ENCODE peak calls at places on chromosomes 16 and 17, in six cellular contexts. H is A549, A is K562, J is endothelial cell of umbilical vein, Q is HepG2, O is GM12878. L is an unnamed sample.

GRCh38 chr17:80596760-80597608 is 52.3 kb downstream of the RPTOR start:
- DNase-seq in H (no peak), A (no peak), J (no peak), Q (no peak), O (no peak), L (no peak)

GRCh38 chr17:9192010-9192409 is 170.7 kb downstream of the NTN1 start:
- DNase-seq in H (no peak), A (no peak), J (no peak), Q (no peak), O (no peak), L (no peak)

GRCh38 chr17:28598389-28598788 is 436 bp downstream of the SPAG5 start:
- DNase-seq in H (no peak), A (no peak), J (no peak), Q (no peak), O (no peak), L (no peak)

GRCh38 chr17:75668489-75668888 is 1.4 kb downstream of the SAP30BP start:
- DNase-seq in H (no peak), A (no peak), J (no peak), Q (no peak), O (no peak), L (no peak)

GRCh38 chr17:31408586-31408985 is 17.1 kb downstream of the RAB11FIP4 start:
- DNase-seq in H (no peak), A (no peak), J (no peak), Q (no peak), O (no peak), L (no peak)

GRCh38 chr17:17784599-17785264 is 52.1 kb downstream of the SREBF1 start:
- DNase-seq in H (peak), A (peak), J (no peak), Q (peak), O (no peak), L (peak)

GRCh38 chr17:36978810-36979584 is 30.2 kb downstream of the AATF start:
- DNase-seq in H (no peak), A (no peak), J (no peak), Q (no peak), O (no peak), L (no peak)

GRCh38 chr17:77036841-77037381 is 103.9 kb upstream of the SEC14L1 start:
- DNase-seq in H (no peak), A (peak), J (no peak), Q (no peak), O (no peak), L (peak)

GRCh38 chr16:46947900-46948547 is 25.4 kb downstream of the DNAJA2 start:
- DNase-seq in H (peak), A (peak), J (peak), Q (peak), O (peak), L (peak)

GRCh38 chr16:8804313-8804712 is 6.7 kb downstream of the PMM2 start:
- DNase-seq in H (no peak), A (peak), J (no peak), Q (no peak), O (no peak), L (no peak)

GRCh38 chr17:28371245-28372202 is at the start of gene SARM1:
- DNase-seq in H (peak), A (peak), J (peak), Q (peak), O (peak), L (peak)

GRCh38 chr16:79563919-79564318 is 36.6 kb downstream of the MAF start:
- DNase-seq in H (no peak), A (no peak), J (no peak), Q (no peak), O (no peak), L (no peak)

GRCh38 chr16:74015953-74016352 is 280.7 kb upstream of the PSMD7 start:
- DNase-seq in H (no peak), A (no peak), J (no peak), Q (no peak), O (no peak), L (no peak)

GRCh38 chr16:84072014-84072413 is 29.4 kb upstream of the SLC38A8 start:
- DNase-seq in H (no peak), A (no peak), J (peak), Q (no peak), O (no peak), L (no peak)

GRCh38 chr16:85259831-85260165 is 147.5 kb upstream of the CIBAR2 start:
- DNase-seq in H (no peak), A (no peak), J (no peak), Q (no peak), O (no peak), L (no peak)

GRCh38 chr17:83108709-83109108 is 29.3 kb downstream of the METRNL start:
- DNase-seq in H (no peak), A (no peak), J (no peak), Q (no peak), O (no peak), L (no peak)

GRCh38 chr16:11687606-11688519 is 19.6 kb downstream of the SNN start:
- DNase-seq in H (no peak), A (no peak), J (no peak), Q (no peak), O (no peak), L (no peak)

GRCh38 chr17:60091908-60092331 is 13.2 kb upstream of the HEATR6 start:
- DNase-seq in H (no peak), A (no peak), J (peak), Q (no peak), O (no peak), L (no peak)

DNA sequence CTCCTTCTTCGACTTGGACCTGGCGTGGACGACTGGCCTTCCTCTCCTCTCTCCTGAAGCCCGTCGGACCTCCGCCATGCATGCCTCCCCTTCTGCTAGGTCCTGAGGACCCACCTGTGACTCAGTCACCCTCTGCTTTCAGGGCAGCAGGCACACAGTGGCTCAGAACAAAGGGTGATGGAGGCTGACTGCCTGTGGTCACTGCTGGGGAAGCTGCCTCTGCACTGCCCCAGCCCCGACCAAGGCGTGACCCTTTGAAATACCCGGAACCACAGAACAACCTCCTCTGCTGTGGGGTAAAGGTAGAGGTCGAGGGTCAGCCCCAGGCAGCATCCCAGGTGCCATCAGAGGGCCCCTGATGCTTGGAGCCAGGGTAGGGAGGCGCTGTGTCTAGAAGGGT is 12.4 kb upstream of the SLC4A1 start:
- DNase-seq in H (no peak), A (no peak), J (no peak), Q (no peak), O (no peak), L (no peak)
- TF ChIP-seq MAX in H (no peak), A (no peak), J (no peak), Q (peak), O (no peak), L (no peak)

DNA sequence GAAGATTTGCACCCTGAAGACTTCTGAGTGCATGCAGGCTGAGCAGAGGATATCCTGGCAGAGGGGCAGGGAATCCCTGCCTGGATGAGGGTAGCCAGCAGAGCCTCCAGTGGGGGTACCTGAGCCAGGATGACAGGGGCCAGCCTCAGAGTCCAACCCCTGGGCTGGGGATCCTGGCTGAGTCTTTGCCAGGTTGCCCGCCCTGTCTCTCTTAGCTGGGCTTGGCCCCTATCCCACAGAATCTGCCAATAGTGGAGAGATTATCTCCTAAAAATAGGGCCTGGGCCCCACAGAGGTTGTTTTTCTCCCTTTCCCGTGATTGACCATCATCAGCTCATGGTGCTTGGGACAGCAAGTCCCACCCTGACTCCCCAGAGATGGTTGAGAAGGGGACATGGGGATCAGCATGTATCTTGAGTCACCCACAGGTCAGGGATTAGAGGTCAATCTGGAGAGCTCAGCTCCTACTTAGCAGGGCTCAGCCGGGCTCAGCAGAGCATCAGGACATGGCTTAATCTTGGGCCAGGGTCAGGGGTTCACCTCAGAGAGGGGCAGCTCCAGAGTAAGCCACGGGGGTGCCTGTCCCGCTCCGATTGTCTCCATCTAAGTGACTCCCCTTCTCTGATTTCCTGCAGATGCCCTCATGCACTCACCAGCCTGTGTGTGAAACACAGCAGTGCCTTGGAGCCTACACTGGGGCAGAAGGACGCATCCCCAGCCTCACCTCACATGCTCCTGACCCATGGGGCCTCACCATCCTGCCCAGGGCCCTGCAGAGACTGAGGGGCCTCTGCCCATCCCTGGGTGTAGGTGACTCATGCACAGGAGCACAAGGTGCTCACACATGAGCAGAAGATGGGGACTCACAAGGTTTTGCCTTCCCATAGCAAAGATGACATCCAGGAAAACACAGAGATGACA is 11.5 kb downstream of the CDH16 start:
- DNase-seq in H (no peak), A (no peak), J (no peak), Q (no peak), O (no peak), L (no peak)
- TF ChIP-seq MYC in H (no peak), A (no peak), J (no peak), Q (no peak), O (no peak), L (no peak)

DNA sequence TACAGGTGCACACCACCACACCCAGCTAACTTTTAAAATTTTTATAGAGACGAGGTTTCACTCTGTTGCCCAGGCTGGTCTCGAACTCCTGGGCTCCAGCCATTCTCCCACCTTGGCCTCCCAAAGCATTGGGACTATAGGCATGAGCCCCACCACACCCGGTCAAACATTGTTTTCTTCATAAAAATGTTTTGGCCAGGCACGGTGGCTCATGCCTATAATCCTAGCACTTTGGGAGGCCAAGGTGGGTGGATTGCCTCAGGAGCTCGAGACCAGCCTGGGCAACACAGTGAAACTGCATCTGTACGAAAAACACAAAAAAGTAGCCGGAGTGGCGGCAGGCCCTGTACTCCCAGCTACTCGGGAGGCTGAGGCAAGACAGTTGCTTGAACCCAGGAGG is 12.1 kb downstream of the TMC6 start:
- DNase-seq in H (no peak), A (peak), J (no peak), Q (no peak), O (no peak), L (no peak)
- TF ChIP-seq CTCF in H (no peak), A (no peak), J (no peak), Q (no peak), O (no peak), L (no peak)

GRCh38 chr17:15143524-15143923 is 121.6 kb downstream of the PMP22 start:
- DNase-seq in H (no peak), A (peak), J (no peak), Q (no peak), O (no peak), L (no peak)
- TF ChIP-seq MAX in H (no peak), A (no peak), J (no peak), Q (no peak), O (no peak), L (no peak)

GRCh38 chr17:63704259-63704576 is 4.3 kb upstream of the LIMD2 start:
- DNase-seq in H (no peak), A (no peak), J (no peak), Q (no peak), O (no peak), L (no peak)
- TF ChIP-seq MYC in H (no peak), A (no peak), J (no peak), Q (no peak), O (no peak), L (no peak)

DNA sequence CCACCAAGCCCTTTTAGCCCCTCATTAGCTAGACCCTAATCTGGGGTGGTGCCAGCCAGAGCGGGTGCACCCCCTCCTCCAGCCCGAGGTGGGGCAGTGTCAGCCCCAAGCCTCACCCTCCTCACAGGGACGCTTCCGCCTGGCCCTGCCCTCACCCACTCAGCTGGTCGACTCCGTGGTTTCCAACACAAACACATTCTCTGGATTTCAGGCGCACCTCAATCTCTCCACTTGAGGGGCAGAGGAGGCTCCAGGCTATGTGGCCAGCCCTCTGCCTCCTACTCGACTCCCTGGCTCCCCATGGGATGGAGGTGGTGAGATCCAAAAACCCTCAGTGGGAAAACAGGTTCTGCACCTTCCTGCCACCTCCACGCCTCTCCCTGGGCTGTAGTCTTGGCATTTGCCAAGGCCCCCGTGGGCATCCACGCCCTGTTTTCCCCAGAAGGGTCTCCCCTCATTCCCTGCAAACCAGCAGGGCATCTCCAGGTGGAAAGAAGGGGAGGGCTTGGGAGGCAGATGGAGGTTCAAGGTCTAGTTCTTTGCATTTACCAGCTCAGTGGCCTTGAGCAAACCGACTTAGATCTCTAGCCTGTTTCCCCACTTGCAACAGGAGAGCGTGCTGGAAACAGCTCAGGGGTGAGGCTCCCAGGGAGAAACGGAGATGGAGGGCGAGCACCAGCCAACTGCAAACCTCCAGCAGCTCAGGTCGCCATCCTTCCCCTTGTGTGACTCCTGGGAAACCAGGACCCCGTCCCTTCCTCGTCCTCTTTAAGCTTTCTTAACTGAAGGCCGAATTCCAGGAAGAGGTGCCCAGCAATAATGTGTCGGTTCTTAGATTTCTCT is 1.7 kb downstream of the EMP2 start:
- DNase-seq in H (no peak), A (no peak), J (no peak), Q (peak), O (no peak), L (no peak)
- TF ChIP-seq CTCF in H (no peak), A (no peak), J (no peak), Q (peak), O (no peak), L (no peak)